ENCODE peak calls at places on chromosomes 1 and 21, in four cellular contexts. T, I, B and F are unnamed samples.

GRCh38 chr1:44339731-44340130 is 15.3 kb downstream of the ERI3 start:
- DNase-seq in B (no peak), T (no peak), I (no peak), F (no peak)

GRCh38 chr21:35587841-35588390 is 472.4 kb downstream of the SETD4 start:
- DNase-seq in I (no peak), T (no peak), B (no peak), F (no peak)

GRCh38 chr1:32179443-32180185 is at the start of gene TXLNA:
- DNase-seq in B (peak), I (peak), T (peak), F (peak)

GRCh38 chr1:159188375-159188788 is 16.3 kb upstream of the ACKR1 start:
- DNase-seq in I (no peak), B (no peak), T (no peak), F (no peak)

GRCh38 chr1:220748091-220748934 is at the start of gene MTARC2:
- DNase-seq in T (no peak), B (no peak), I (peak), F (no peak)

GRCh38 chr21:33703750-33704606 is 61.7 kb downstream of the ITSN1 start:
- DNase-seq in I (no peak), B (no peak), T (no peak), F (no peak)

GRCh38 chr1:155253797-155254196 is 1.5 kb downstream of the ENTREP3 start:
- DNase-seq in T (no peak), B (no peak), I (no peak), F (no peak)

GRCh38 chr1:5828322-5828935 is 163.8 kb downstream of the NPHP4 start:
- DNase-seq in I (no peak), T (no peak), B (no peak), F (no peak)

GRCh38 chr21:33075128-33075527 is 5.2 kb downstream of the OLIG1 start:
- DNase-seq in B (no peak), T (no peak), I (no peak), F (no peak)

GRCh38 chr21:44438531-44439210 is 16.6 kb upstream of the LRRC3 start:
- DNase-seq in T (no peak), B (no peak), I (peak), F (no peak)

GRCh38 chr1:53982034-53982761 is 35.8 kb downstream of the LDLRAD1 start:
- DNase-seq in I (no peak), B (no peak), T (no peak), F (no peak)

GRCh38 chr21:15992171-15992570 is 262.4 kb downstream of the USP25 start:
- DNase-seq in T (no peak), B (no peak), I (no peak), F (no peak)

GRCh38 chr21:29077651-29078090 is 4.2 kb upstream of the CCT8 start:
- DNase-seq in T (no peak), B (no peak), I (peak), F (peak)

GRCh38 chr21:27363719-27364479 is 397.0 kb upstream of the ADAMTS5 start:
- DNase-seq in T (no peak), I (no peak), B (no peak), F (no peak)